ENCODE peak calls at places on chromosomes 5 and 9, in six cellular contexts. One of them, this sample, is unnamed.
A peak's percentile ranks its signal among the peaks of the same experiment; 100 is the strongest.

GRCh38 chr9:112719696-112720095 is 1.8 kb upstream of the INIP start:
- DNase-seq in nephron progenitor cell: no peak
- DNase-seq in MCF 10A: no peak
- DNase-seq in mucosa of gallbladder: no peak
- DNase-seq in CD8-positive, alpha-beta memory T cell: no peak
- DNase-seq in HEK293T: no peak
- DNase-seq in this sample: no peak

GRCh38 chr5:140142802-140143201 is 17.1 kb downstream of the IGIP start:
- DNase-seq in nephron progenitor cell: no peak
- DNase-seq in MCF 10A: no peak
- DNase-seq in mucosa of gallbladder: peak; percentile 60
- DNase-seq in CD8-positive, alpha-beta memory T cell: no peak
- DNase-seq in HEK293T: no peak
- DNase-seq in this sample: no peak

GRCh38 chr9:121494192-121494591 is 5.5 kb downstream of the GGTA1 start:
- DNase-seq in nephron progenitor cell: no peak
- DNase-seq in MCF 10A: no peak
- DNase-seq in mucosa of gallbladder: no peak
- DNase-seq in CD8-positive, alpha-beta memory T cell: no peak
- DNase-seq in HEK293T: no peak
- DNase-seq in this sample: no peak

GRCh38 chr9:131727795-131728545 is 11.9 kb downstream of the RAPGEF1 start:
- DNase-seq in nephron progenitor cell: no peak
- DNase-seq in MCF 10A: no peak
- DNase-seq in mucosa of gallbladder: no peak
- DNase-seq in CD8-positive, alpha-beta memory T cell: no peak
- DNase-seq in HEK293T: no peak
- DNase-seq in this sample: no peak

GRCh38 chr9:93118863-93119702 is 15.0 kb downstream of the NINJ1 start:
- DNase-seq in nephron progenitor cell: no peak
- DNase-seq in MCF 10A: no peak
- DNase-seq in mucosa of gallbladder: no peak
- DNase-seq in CD8-positive, alpha-beta memory T cell: no peak
- DNase-seq in HEK293T: no peak
- DNase-seq in this sample: no peak

GRCh38 chr9:21239917-21240316 is at the start of gene IFNA14:
- DNase-seq in nephron progenitor cell: no peak
- DNase-seq in MCF 10A: no peak
- DNase-seq in mucosa of gallbladder: no peak
- DNase-seq in CD8-positive, alpha-beta memory T cell: no peak
- DNase-seq in HEK293T: no peak
- DNase-seq in this sample: no peak

GRCh38 chr5:72064801-72065570 is 42.3 kb upstream of the MAP1B start:
- DNase-seq in nephron progenitor cell: no peak
- DNase-seq in MCF 10A: no peak
- DNase-seq in mucosa of gallbladder: no peak
- DNase-seq in CD8-positive, alpha-beta memory T cell: no peak
- DNase-seq in HEK293T: no peak
- DNase-seq in this sample: no peak

GRCh38 chr5:24045034-24045433 is 537.6 kb downstream of the PRDM9 start:
- DNase-seq in nephron progenitor cell: no peak
- DNase-seq in MCF 10A: no peak
- DNase-seq in mucosa of gallbladder: no peak
- DNase-seq in CD8-positive, alpha-beta memory T cell: no peak
- DNase-seq in HEK293T: no peak
- DNase-seq in this sample: no peak

GRCh38 chr9:33416996-33417395 is 14.6 kb upstream of the AQP7 start:
- DNase-seq in nephron progenitor cell: no peak
- DNase-seq in MCF 10A: no peak
- DNase-seq in mucosa of gallbladder: no peak
- DNase-seq in CD8-positive, alpha-beta memory T cell: peak; percentile 9
- DNase-seq in HEK293T: peak; percentile 2
- DNase-seq in this sample: no peak